ENCODE peak calls at places on chromosomes 4 and X, in six cellular contexts. One of them, this sample, is unnamed.

GRCh38 chrX:310621-311155 is 7.9 kb downstream of the GTPBP6 start:
- DNase-seq in A549: no peak
- DNase-seq in tibial artery: peak; percentile 42
- DNase-seq in CD8-positive, alpha-beta T cell: no peak
- DNase-seq in lower leg skin: peak; percentile 62
- DNase-seq in fibroblast of pulmonary artery: no peak
- DNase-seq in this sample: no peak

GRCh38 chr4:100106982-100107381 is 83.3 kb downstream of the DDIT4L start:
- DNase-seq in A549: no peak
- DNase-seq in lower leg skin: no peak
- DNase-seq in CD8-positive, alpha-beta T cell: peak; percentile 12
- DNase-seq in fibroblast of pulmonary artery: no peak
- DNase-seq in tibial artery: no peak
- DNase-seq in this sample: no peak

GRCh38 chr4:2792711-2793577 is at the start of gene SH3BP2:
- DNase-seq in lower leg skin: peak; percentile 95
- DNase-seq in fibroblast of pulmonary artery: peak; percentile 67
- DNase-seq in A549: peak; percentile 56
- DNase-seq in tibial artery: peak; percentile 88
- DNase-seq in CD8-positive, alpha-beta T cell: no peak
- DNase-seq in this sample: no peak

GRCh38 chr4:48290146-48290772 is 20.6 kb upstream of the TEC start:
- DNase-seq in CD8-positive, alpha-beta T cell: no peak
- DNase-seq in A549: peak; percentile 39
- DNase-seq in fibroblast of pulmonary artery: peak; percentile 31
- DNase-seq in lower leg skin: no peak
- DNase-seq in tibial artery: no peak
- DNase-seq in this sample: no peak

GRCh38 chr4:118772149-118773081 is 63.5 kb downstream of the SEC24D start:
- DNase-seq in tibial artery: no peak
- DNase-seq in CD8-positive, alpha-beta T cell: no peak
- DNase-seq in A549: peak; percentile 44
- DNase-seq in lower leg skin: no peak
- DNase-seq in fibroblast of pulmonary artery: peak; percentile 82
- DNase-seq in this sample: no peak

GRCh38 chr4:144589512-144589911 is 56.4 kb upstream of the HHIP start:
- DNase-seq in CD8-positive, alpha-beta T cell: no peak
- DNase-seq in fibroblast of pulmonary artery: no peak
- DNase-seq in A549: no peak
- DNase-seq in lower leg skin: no peak
- DNase-seq in tibial artery: no peak
- DNase-seq in this sample: no peak

GRCh38 chrX:133838761-133839676 is 146.4 kb downstream of the GPC3 start:
- DNase-seq in fibroblast of pulmonary artery: peak; percentile 50
- DNase-seq in A549: peak; percentile 33
- DNase-seq in tibial artery: no peak
- DNase-seq in lower leg skin: no peak
- DNase-seq in CD8-positive, alpha-beta T cell: peak; percentile 3
- DNase-seq in this sample: peak; percentile 13

GRCh38 chrX:34891391-34891790 is 51.2 kb upstream of the FAM47B start:
- DNase-seq in A549: no peak
- DNase-seq in tibial artery: no peak
- DNase-seq in fibroblast of pulmonary artery: no peak
- DNase-seq in CD8-positive, alpha-beta T cell: no peak
- DNase-seq in lower leg skin: no peak
- DNase-seq in this sample: no peak

GRCh38 chrX:53681661-53682060 is 4.9 kb downstream of the HUWE1 start:
- DNase-seq in tibial artery: no peak
- DNase-seq in lower leg skin: no peak
- DNase-seq in fibroblast of pulmonary artery: peak; percentile 25
- DNase-seq in A549: no peak
- DNase-seq in CD8-positive, alpha-beta T cell: no peak
- DNase-seq in this sample: no peak

GRCh38 chr4:19025031-19025430 is 1003.5 kb upstream of the LCORL start:
- DNase-seq in A549: no peak
- DNase-seq in tibial artery: no peak
- DNase-seq in fibroblast of pulmonary artery: no peak
- DNase-seq in lower leg skin: no peak
- DNase-seq in CD8-positive, alpha-beta T cell: no peak
- DNase-seq in this sample: no peak

GRCh38 chr4:152448806-152449205 is 87.1 kb downstream of the FBXW7 start:
- DNase-seq in CD8-positive, alpha-beta T cell: no peak
- DNase-seq in fibroblast of pulmonary artery: no peak
- DNase-seq in tibial artery: no peak
- DNase-seq in lower leg skin: no peak
- DNase-seq in A549: no peak
- DNase-seq in this sample: no peak

GRCh38 chrX:112048707-112049106 is 33.9 kb downstream of the TRPC5 start:
- DNase-seq in CD8-positive, alpha-beta T cell: no peak
- DNase-seq in tibial artery: no peak
- DNase-seq in lower leg skin: no peak
- DNase-seq in fibroblast of pulmonary artery: no peak
- DNase-seq in A549: no peak
- DNase-seq in this sample: no peak

GRCh38 chr4:168409089-168409801 is 71.0 kb downstream of the DDX60L start:
- DNase-seq in tibial artery: no peak
- DNase-seq in fibroblast of pulmonary artery: peak; percentile 40
- DNase-seq in lower leg skin: no peak
- DNase-seq in A549: peak; percentile 19
- DNase-seq in CD8-positive, alpha-beta T cell: no peak
- DNase-seq in this sample: no peak

GRCh38 chr4:106583567-106583966 is 215.0 kb upstream of the GIMD1 start:
- DNase-seq in tibial artery: no peak
- DNase-seq in CD8-positive, alpha-beta T cell: no peak
- DNase-seq in fibroblast of pulmonary artery: peak; percentile 95
- DNase-seq in lower leg skin: no peak
- DNase-seq in A549: peak; percentile 74
- DNase-seq in this sample: peak; percentile 84

GRCh38 chrX:10620121-10620699 is at the start of gene MID1:
- DNase-seq in tibial artery: peak; percentile 79
- DNase-seq in lower leg skin: peak; percentile 92
- DNase-seq in CD8-positive, alpha-beta T cell: no peak
- DNase-seq in A549: peak; percentile 85
- DNase-seq in fibroblast of pulmonary artery: peak; percentile 85
- DNase-seq in this sample: peak; percentile 50

GRCh38 chr4:72031868-72032619 is at the start of gene NPFFR2:
- DNase-seq in lower leg skin: peak; percentile 82
- DNase-seq in tibial artery: no peak
- DNase-seq in fibroblast of pulmonary artery: peak; percentile 28
- DNase-seq in CD8-positive, alpha-beta T cell: no peak
- DNase-seq in A549: no peak
- DNase-seq in this sample: peak; percentile 5

GRCh38 chrX:134821370-134821769 is 163.1 kb upstream of the PLAC1 start:
- DNase-seq in A549: no peak
- DNase-seq in lower leg skin: no peak
- DNase-seq in CD8-positive, alpha-beta T cell: no peak
- DNase-seq in tibial artery: no peak
- DNase-seq in fibroblast of pulmonary artery: peak; percentile 83
- DNase-seq in this sample: no peak

GRCh38 chr4:39655866-39656265 is 17.2 kb upstream of the SMIM14 start:
- DNase-seq in CD8-positive, alpha-beta T cell: no peak
- DNase-seq in fibroblast of pulmonary artery: no peak
- DNase-seq in A549: peak; percentile 11
- DNase-seq in tibial artery: no peak
- DNase-seq in lower leg skin: peak; percentile 34
- DNase-seq in this sample: no peak

GRCh38 chr4:78876568-78877320 is 62.5 kb downstream of the PAQR3 start:
- DNase-seq in A549: no peak
- DNase-seq in fibroblast of pulmonary artery: peak; percentile 58
- DNase-seq in CD8-positive, alpha-beta T cell: no peak
- DNase-seq in tibial artery: no peak
- DNase-seq in lower leg skin: no peak
- DNase-seq in this sample: no peak

GRCh38 chrX:49155243-49155899 is 7.2 kb upstream of the MAGIX start:
- DNase-seq in tibial artery: no peak
- DNase-seq in CD8-positive, alpha-beta T cell: no peak
- DNase-seq in lower leg skin: no peak
- DNase-seq in fibroblast of pulmonary artery: peak; percentile 69
- DNase-seq in A549: peak; percentile 88
- DNase-seq in this sample: peak; percentile 42

GRCh38 chrX:52355108-52355507 is 13.7 kb upstream of the XAGE2 start:
- DNase-seq in fibroblast of pulmonary artery: no peak
- DNase-seq in lower leg skin: no peak
- DNase-seq in CD8-positive, alpha-beta T cell: no peak
- DNase-seq in A549: no peak
- DNase-seq in tibial artery: no peak
- DNase-seq in this sample: no peak

GRCh38 chr4:169818063-169818679 is 60.4 kb upstream of the HPF1 start:
- DNase-seq in lower leg skin: no peak
- DNase-seq in fibroblast of pulmonary artery: no peak
- DNase-seq in A549: no peak
- DNase-seq in tibial artery: no peak
- DNase-seq in CD8-positive, alpha-beta T cell: no peak
- DNase-seq in this sample: no peak

GRCh38 chrX:79604364-79604763 is 237.2 kb upstream of the ITM2A start:
- DNase-seq in tibial artery: no peak
- DNase-seq in fibroblast of pulmonary artery: no peak
- DNase-seq in A549: no peak
- DNase-seq in lower leg skin: no peak
- DNase-seq in CD8-positive, alpha-beta T cell: no peak
- DNase-seq in this sample: no peak

GRCh38 chrX:11143931-11144678 is 33.0 kb downstream of the HCCS start:
- DNase-seq in A549: peak; percentile 77
- DNase-seq in lower leg skin: no peak
- DNase-seq in tibial artery: no peak
- DNase-seq in CD8-positive, alpha-beta T cell: peak; percentile 9
- DNase-seq in fibroblast of pulmonary artery: peak; percentile 87
- DNase-seq in this sample: peak; percentile 70

GRCh38 chr4:163395055-163395454 is 51.4 kb downstream of the NPY5R start:
- DNase-seq in A549: no peak
- DNase-seq in fibroblast of pulmonary artery: peak; percentile 79
- DNase-seq in lower leg skin: no peak
- DNase-seq in CD8-positive, alpha-beta T cell: no peak
- DNase-seq in tibial artery: no peak
- DNase-seq in this sample: no peak

GRCh38 chrX:121298499-121298898 is 251.1 kb downstream of the GLUD2 start:
- DNase-seq in CD8-positive, alpha-beta T cell: no peak
- DNase-seq in tibial artery: no peak
- DNase-seq in lower leg skin: no peak
- DNase-seq in fibroblast of pulmonary artery: no peak
- DNase-seq in A549: no peak
- DNase-seq in this sample: no peak

DNA sequence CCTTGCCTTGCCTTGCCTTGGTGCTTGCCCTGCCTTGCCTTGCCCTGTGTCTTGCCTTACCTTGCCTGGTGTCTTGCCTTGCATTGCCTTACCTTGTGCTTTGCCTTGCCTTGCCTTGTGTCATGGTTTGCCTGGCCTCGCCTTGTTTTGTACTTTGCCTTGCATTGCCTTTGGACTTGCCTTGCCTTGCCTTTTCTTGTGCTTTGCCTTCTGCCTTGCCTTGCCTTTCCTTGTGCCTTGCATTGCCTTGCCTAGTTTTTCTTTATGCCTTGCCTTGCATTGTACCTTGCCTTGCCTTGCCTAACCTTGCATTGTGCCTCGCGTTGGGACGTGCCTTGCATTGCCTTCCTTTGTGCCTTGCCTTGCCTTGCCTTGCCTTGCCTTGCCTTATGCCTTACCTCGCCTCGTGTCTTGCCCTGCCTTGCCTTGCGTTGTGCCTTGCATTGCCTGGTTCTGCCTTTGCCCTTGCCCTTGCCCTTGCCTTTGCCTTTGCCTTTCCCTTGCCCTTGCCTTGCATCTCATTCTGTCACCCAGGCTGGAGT is 82.8 kb downstream of the TAB3 start:
- DNase-seq in lower leg skin: peak; percentile 39
- DNase-seq in A549: no peak
- DNase-seq in tibial artery: no peak
- DNase-seq in fibroblast of pulmonary artery: no peak
- DNase-seq in CD8-positive, alpha-beta T cell: no peak
- DNase-seq in this sample: no peak
- TF ChIP-seq CTCF in lower leg skin: no peak
- TF ChIP-seq CTCF in A549: no peak
- TF ChIP-seq CTCF in tibial artery: no peak
- TF ChIP-seq CTCF in fibroblast of pulmonary artery: no peak
- TF ChIP-seq CTCF in CD8-positive, alpha-beta T cell: no peak
- TF ChIP-seq CTCF in this sample: no peak

GRCh38 chr4:87516683-87517082 is 12.5 kb downstream of the SPARCL1 start:
- DNase-seq in CD8-positive, alpha-beta T cell: no peak
- DNase-seq in fibroblast of pulmonary artery: no peak
- DNase-seq in lower leg skin: no peak
- DNase-seq in tibial artery: no peak
- DNase-seq in A549: no peak
- DNase-seq in this sample: no peak

GRCh38 chr4:87523307-87523706 is 5.9 kb downstream of the SPARCL1 start:
- DNase-seq in lower leg skin: no peak
- DNase-seq in tibial artery: no peak
- DNase-seq in A549: no peak
- DNase-seq in CD8-positive, alpha-beta T cell: no peak
- DNase-seq in fibroblast of pulmonary artery: no peak
- DNase-seq in this sample: no peak

GRCh38 chr4:87524456-87524855 is 4.7 kb downstream of the SPARCL1 start:
- DNase-seq in A549: no peak
- DNase-seq in lower leg skin: no peak
- DNase-seq in fibroblast of pulmonary artery: no peak
- DNase-seq in CD8-positive, alpha-beta T cell: no peak
- DNase-seq in tibial artery: no peak
- DNase-seq in this sample: no peak

GRCh38 chr4:87525636-87526035 is 3.5 kb downstream of the SPARCL1 start:
- DNase-seq in A549: no peak
- DNase-seq in fibroblast of pulmonary artery: peak; percentile 91
- DNase-seq in tibial artery: no peak
- DNase-seq in CD8-positive, alpha-beta T cell: no peak
- DNase-seq in lower leg skin: no peak
- DNase-seq in this sample: no peak

GRCh38 chr4:87521757-87522374 is 7.3 kb downstream of the SPARCL1 start:
- DNase-seq in fibroblast of pulmonary artery: peak; percentile 48
- DNase-seq in lower leg skin: no peak
- DNase-seq in A549: peak; percentile 5
- DNase-seq in CD8-positive, alpha-beta T cell: no peak
- DNase-seq in tibial artery: no peak
- DNase-seq in this sample: peak; percentile 16
- H3K4me3 ChIP-seq in fibroblast of pulmonary artery: no peak overlapping the region
- H3K4me3 ChIP-seq in lower leg skin: no peak overlapping the region
- H3K4me3 ChIP-seq in A549: no peak overlapping the region
- H3K4me3 ChIP-seq in CD8-positive, alpha-beta T cell: no peak overlapping the region
- H3K4me3 ChIP-seq in tibial artery: no peak overlapping the region
- H3K4me3 ChIP-seq in this sample: no peak overlapping the region

DNA sequence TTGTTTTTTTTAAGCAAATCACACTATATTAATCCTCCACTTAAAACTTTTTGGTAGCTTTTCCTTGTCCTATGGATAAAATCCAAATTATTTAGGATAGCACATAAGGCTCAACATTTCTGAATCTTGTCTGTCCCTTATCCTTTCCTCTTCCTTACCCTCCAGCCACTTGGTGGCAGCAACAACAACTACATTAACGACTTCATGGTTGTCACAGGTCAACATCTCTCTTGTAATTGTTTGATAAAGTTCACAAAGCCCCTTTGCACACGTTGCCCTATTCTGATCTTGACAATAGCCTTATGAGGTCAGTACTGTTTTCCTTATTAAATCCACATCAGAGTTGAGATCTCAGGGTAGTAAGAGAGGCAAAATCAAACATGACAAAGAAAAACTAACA is 269.0 kb upstream of the PABPC4L start:
- DNase-seq in fibroblast of pulmonary artery: peak; percentile 26
- DNase-seq in CD8-positive, alpha-beta T cell: no peak
- DNase-seq in lower leg skin: no peak
- DNase-seq in tibial artery: no peak
- DNase-seq in A549: no peak
- DNase-seq in this sample: no peak
- TF ChIP-seq CTCF in fibroblast of pulmonary artery: peak; percentile 39
- TF ChIP-seq CTCF in CD8-positive, alpha-beta T cell: no peak
- TF ChIP-seq CTCF in lower leg skin: no peak
- TF ChIP-seq CTCF in tibial artery: peak; percentile 8
- TF ChIP-seq CTCF in A549: no peak
- TF ChIP-seq CTCF in this sample: peak; percentile 21

GRCh38 chrX:19877431-19877830 is 10.0 kb downstream of the SH3KBP1 start:
- DNase-seq in lower leg skin: no peak
- DNase-seq in A549: no peak
- DNase-seq in CD8-positive, alpha-beta T cell: no peak
- DNase-seq in tibial artery: no peak
- DNase-seq in fibroblast of pulmonary artery: no peak
- DNase-seq in this sample: no peak
- H3K4me3 ChIP-seq in lower leg skin: no peak overlapping the region
- H3K4me3 ChIP-seq in A549: no peak overlapping the region
- H3K4me3 ChIP-seq in CD8-positive, alpha-beta T cell: no peak overlapping the region
- H3K4me3 ChIP-seq in tibial artery: no peak overlapping the region
- H3K4me3 ChIP-seq in fibroblast of pulmonary artery: no peak overlapping the region
- H3K4me3 ChIP-seq in this sample: no peak overlapping the region

This sample was measured in astrocyte of the cerebellum.